ENCODE peak calls at places on chromosomes 12 and 14, in five cellular contexts. S is C1 segment of cervical spinal cord; Z is stimulated activated CD4-positive, alpha-beta T cell treated with anti-CD3 and anti-CD28 coated beads, TNF-alpha, amount 100 ng/mL, for 48 hours; U is tibial artery; G is A549. J is an unnamed sample.

GRCh38 chr12:79638490-79638889 is 52.3 kb downstream of the PAWR start:
- DNase-seq in U (no peak), Z (no peak), G (no peak), S (no peak), J (no peak)

GRCh38 chr12:95198914-95199313 is 18.4 kb downstream of the FGD6 start:
- DNase-seq in U (no peak), G (no peak), Z (no peak), S (no peak), J (no peak)

GRCh38 chr14:104263671-104264358 is 125.4 kb downstream of the KIF26A start:
- DNase-seq in S (no peak), U (no peak), Z (no peak), G (no peak), J (no peak)

GRCh38 chr14:99511421-99512109 is 30.4 kb downstream of the CCNK start:
- DNase-seq in G (no peak), Z (no peak), U (no peak), S (peak), J (no peak)

GRCh38 chr14:72597834-72598233 is 296.1 kb downstream of the DPF3 start:
- DNase-seq in U (no peak), G (no peak), Z (no peak), S (no peak), J (no peak)

GRCh38 chr14:74265312-74265965 is 26.2 kb downstream of the VSX2 start:
- DNase-seq in G (no peak), U (no peak), Z (no peak), S (no peak), J (no peak)

GRCh38 chr14:99196310-99196650 is 75.7 kb downstream of the BCL11B start:
- DNase-seq in U (no peak), Z (no peak), G (no peak), S (no peak), J (no peak)

GRCh38 chr14:58677996-58678395 is 40.2 kb downstream of the DACT1 start:
- DNase-seq in G (no peak), S (no peak), U (no peak), Z (no peak), J (no peak)

J was measured in cardiac muscle cell.